ENCODE peak calls at places on chromosomes 6 and 20, in five cellular contexts. One of them, this sample, is unnamed.

GRCh38 chr20:62545901-62546525 is 70.2 kb upstream of the GATA5 start:
- DNase-seq in gastrocnemius medialis: no peak
- DNase-seq in hypothalamus: no peak
- DNase-seq in AG08395: no peak
- DNase-seq in dorsolateral prefrontal cortex: no peak
- DNase-seq in this sample: no peak

GRCh38 chr20:52313335-52313963 is 121.9 kb upstream of the ZFP64 start:
- DNase-seq in hypothalamus: peak
- DNase-seq in AG08395: peak
- DNase-seq in gastrocnemius medialis: no peak
- DNase-seq in dorsolateral prefrontal cortex: no peak
- DNase-seq in this sample: no peak

GRCh38 chr20:46637861-46638366 is 13.3 kb downstream of the SLC13A3 start:
- DNase-seq in AG08395: no peak
- DNase-seq in hypothalamus: no peak
- DNase-seq in dorsolateral prefrontal cortex: no peak
- DNase-seq in gastrocnemius medialis: no peak
- DNase-seq in this sample: no peak

GRCh38 chr6:160260283-160261119 is 1.9 kb upstream of the SLC22A2 start:
- DNase-seq in AG08395: no peak
- DNase-seq in dorsolateral prefrontal cortex: no peak
- DNase-seq in gastrocnemius medialis: no peak
- DNase-seq in hypothalamus: no peak
- DNase-seq in this sample: no peak

GRCh38 chr20:44222027-44222426 is 11.5 kb upstream of the OSER1 start:
- DNase-seq in gastrocnemius medialis: no peak
- DNase-seq in dorsolateral prefrontal cortex: no peak
- DNase-seq in hypothalamus: no peak
- DNase-seq in AG08395: no peak
- DNase-seq in this sample: no peak

GRCh38 chr6:46410330-46410953 is 80.8 kb downstream of the RCAN2 start:
- DNase-seq in gastrocnemius medialis: no peak
- DNase-seq in AG08395: peak
- DNase-seq in dorsolateral prefrontal cortex: peak
- DNase-seq in hypothalamus: peak
- DNase-seq in this sample: peak

GRCh38 chr6:137291441-137291840 is 72.3 kb upstream of the IFNGR1 start:
- DNase-seq in AG08395: peak
- DNase-seq in hypothalamus: no peak
- DNase-seq in gastrocnemius medialis: peak
- DNase-seq in dorsolateral prefrontal cortex: peak
- DNase-seq in this sample: no peak

GRCh38 chr6:140393665-140394064 is 1019.2 kb upstream of the CITED2 start:
- DNase-seq in gastrocnemius medialis: no peak
- DNase-seq in dorsolateral prefrontal cortex: no peak
- DNase-seq in hypothalamus: no peak
- DNase-seq in AG08395: no peak
- DNase-seq in this sample: no peak

GRCh38 chr20:45933231-45934045 is 1.0 kb upstream of the PCIF1 start:
- DNase-seq in AG08395: peak
- DNase-seq in hypothalamus: peak
- DNase-seq in dorsolateral prefrontal cortex: peak
- DNase-seq in gastrocnemius medialis: peak
- DNase-seq in this sample: peak

GRCh38 chr6:163347021-163347446 is 67.5 kb upstream of the QKI start:
- DNase-seq in hypothalamus: peak
- DNase-seq in dorsolateral prefrontal cortex: no peak
- DNase-seq in gastrocnemius medialis: no peak
- DNase-seq in AG08395: no peak
- DNase-seq in this sample: no peak

GRCh38 chr6:39934060-39934757 is at the start of gene MOCS1:
- DNase-seq in dorsolateral prefrontal cortex: peak
- DNase-seq in hypothalamus: peak
- DNase-seq in AG08395: peak
- DNase-seq in gastrocnemius medialis: peak
- DNase-seq in this sample: no peak

GRCh38 chr6:31712296-31712695 is 2.9 kb upstream of the LY6G6D start:
- DNase-seq in dorsolateral prefrontal cortex: no peak
- DNase-seq in AG08395: no peak
- DNase-seq in gastrocnemius medialis: no peak
- DNase-seq in hypothalamus: no peak
- DNase-seq in this sample: no peak

GRCh38 chr20:38473353-38473795 is 731 bp downstream of the RALGAPB start:
- DNase-seq in gastrocnemius medialis: no peak
- DNase-seq in AG08395: peak
- DNase-seq in dorsolateral prefrontal cortex: no peak
- DNase-seq in hypothalamus: peak
- DNase-seq in this sample: no peak

GRCh38 chr6:121925024-121925423 is 474.4 kb upstream of the HSF2 start:
- DNase-seq in dorsolateral prefrontal cortex: no peak
- DNase-seq in AG08395: no peak
- DNase-seq in hypothalamus: no peak
- DNase-seq in gastrocnemius medialis: no peak
- DNase-seq in this sample: no peak

GRCh38 chr6:79466222-79466834 is 70.9 kb downstream of the LCA5 start:
- DNase-seq in gastrocnemius medialis: no peak
- DNase-seq in dorsolateral prefrontal cortex: no peak
- DNase-seq in AG08395: peak
- DNase-seq in hypothalamus: no peak
- DNase-seq in this sample: no peak

GRCh38 chr6:151285121-151285520 is 45.4 kb downstream of the AKAP12 start:
- DNase-seq in dorsolateral prefrontal cortex: no peak
- DNase-seq in AG08395: peak
- DNase-seq in hypothalamus: no peak
- DNase-seq in gastrocnemius medialis: no peak
- DNase-seq in this sample: no peak

GRCh38 chr6:133768656-133769295 is 120.1 kb upstream of the TCF21 start:
- DNase-seq in dorsolateral prefrontal cortex: no peak
- DNase-seq in gastrocnemius medialis: no peak
- DNase-seq in hypothalamus: no peak
- DNase-seq in AG08395: no peak
- DNase-seq in this sample: no peak

GRCh38 chr6:62393608-62394007 is 107.6 kb upstream of the KHDRBS2 start:
- DNase-seq in gastrocnemius medialis: no peak
- DNase-seq in hypothalamus: no peak
- DNase-seq in dorsolateral prefrontal cortex: no peak
- DNase-seq in AG08395: no peak
- DNase-seq in this sample: no peak

GRCh38 chr6:138107752-138108592 is 753 bp upstream of the PERP start:
- DNase-seq in hypothalamus: no peak
- DNase-seq in dorsolateral prefrontal cortex: no peak
- DNase-seq in AG08395: no peak
- DNase-seq in gastrocnemius medialis: no peak
- DNase-seq in this sample: no peak

GRCh38 chr20:48489046-48489463 is 338.7 kb downstream of the PREX1 start:
- DNase-seq in gastrocnemius medialis: no peak
- DNase-seq in AG08395: no peak
- DNase-seq in hypothalamus: no peak
- DNase-seq in dorsolateral prefrontal cortex: no peak
- DNase-seq in this sample: no peak

GRCh38 chr6:46947497-46947896 is 25.8 kb upstream of the ADGRF5 start:
- DNase-seq in dorsolateral prefrontal cortex: no peak
- DNase-seq in gastrocnemius medialis: no peak
- DNase-seq in AG08395: no peak
- DNase-seq in hypothalamus: no peak
- DNase-seq in this sample: no peak

GRCh38 chr6:74598473-74599393 is 607.1 kb downstream of the COL12A1 start:
- DNase-seq in hypothalamus: no peak
- DNase-seq in AG08395: peak
- DNase-seq in dorsolateral prefrontal cortex: no peak
- DNase-seq in gastrocnemius medialis: no peak
- DNase-seq in this sample: no peak

GRCh38 chr6:148611213-148611612 is 135.6 kb upstream of the UST start:
- DNase-seq in gastrocnemius medialis: peak
- DNase-seq in AG08395: peak
- DNase-seq in hypothalamus: no peak
- DNase-seq in dorsolateral prefrontal cortex: peak
- DNase-seq in this sample: no peak

GRCh38 chr6:132768051-132768517 is 10.4 kb upstream of the VNN2 start:
- DNase-seq in hypothalamus: no peak
- DNase-seq in dorsolateral prefrontal cortex: no peak
- DNase-seq in AG08395: no peak
- DNase-seq in gastrocnemius medialis: no peak
- DNase-seq in this sample: peak

GRCh38 chr6:123016431-123017110 is 20.5 kb downstream of the CLVS2 start:
- DNase-seq in gastrocnemius medialis: no peak
- DNase-seq in dorsolateral prefrontal cortex: no peak
- DNase-seq in AG08395: no peak
- DNase-seq in hypothalamus: peak
- DNase-seq in this sample: no peak

GRCh38 chr6:13302291-13302690 is 26.0 kb downstream of the TBC1D7 start:
- DNase-seq in AG08395: no peak
- DNase-seq in dorsolateral prefrontal cortex: peak
- DNase-seq in hypothalamus: peak
- DNase-seq in gastrocnemius medialis: no peak
- DNase-seq in this sample: no peak

GRCh38 chr6:34145161-34146020 is 496 bp downstream of the GRM4 start:
- DNase-seq in hypothalamus: peak
- DNase-seq in dorsolateral prefrontal cortex: no peak
- DNase-seq in AG08395: peak
- DNase-seq in gastrocnemius medialis: no peak
- DNase-seq in this sample: peak

GRCh38 chr6:105432797-105433196 is 29.9 kb upstream of the PREP start:
- DNase-seq in dorsolateral prefrontal cortex: no peak
- DNase-seq in gastrocnemius medialis: no peak
- DNase-seq in hypothalamus: no peak
- DNase-seq in AG08395: peak
- DNase-seq in this sample: no peak

GRCh38 chr6:73451166-73452106 is 661 bp downstream of the CGAS start:
- DNase-seq in hypothalamus: peak
- DNase-seq in gastrocnemius medialis: no peak
- DNase-seq in AG08395: peak
- DNase-seq in dorsolateral prefrontal cortex: no peak
- DNase-seq in this sample: peak

GRCh38 chr6:82612475-82612874 is 248.9 kb downstream of the TPBG start:
- DNase-seq in gastrocnemius medialis: peak
- DNase-seq in hypothalamus: no peak
- DNase-seq in AG08395: no peak
- DNase-seq in dorsolateral prefrontal cortex: no peak
- DNase-seq in this sample: no peak

GRCh38 chr6:12324741-12325140 is 34.6 kb downstream of the EDN1 start:
- DNase-seq in AG08395: no peak
- DNase-seq in gastrocnemius medialis: no peak
- DNase-seq in dorsolateral prefrontal cortex: no peak
- DNase-seq in hypothalamus: no peak
- DNase-seq in this sample: no peak

GRCh38 chr20:5033566-5033965 is 32.3 kb upstream of the SLC23A2 start:
- DNase-seq in dorsolateral prefrontal cortex: no peak
- DNase-seq in AG08395: peak
- DNase-seq in gastrocnemius medialis: no peak
- DNase-seq in hypothalamus: no peak
- DNase-seq in this sample: no peak

GRCh38 chr6:11700118-11700718 is 78.4 kb downstream of the ADTRP start:
- DNase-seq in dorsolateral prefrontal cortex: no peak
- DNase-seq in hypothalamus: no peak
- DNase-seq in AG08395: peak
- DNase-seq in gastrocnemius medialis: no peak
- DNase-seq in this sample: peak

GRCh38 chr6:33642897-33643296 is 21.8 kb downstream of the ITPR3 start:
- DNase-seq in hypothalamus: no peak
- DNase-seq in AG08395: no peak
- DNase-seq in dorsolateral prefrontal cortex: no peak
- DNase-seq in gastrocnemius medialis: no peak
- DNase-seq in this sample: no peak

GRCh38 chr6:136774228-136775041 is 17.8 kb downstream of the MAP3K5 start:
- DNase-seq in dorsolateral prefrontal cortex: no peak
- DNase-seq in hypothalamus: no peak
- DNase-seq in AG08395: peak
- DNase-seq in gastrocnemius medialis: no peak
- DNase-seq in this sample: no peak

GRCh38 chr6:108751851-108752732 is 96.1 kb upstream of the ARMC2 start:
- DNase-seq in dorsolateral prefrontal cortex: no peak
- DNase-seq in AG08395: no peak
- DNase-seq in gastrocnemius medialis: no peak
- DNase-seq in hypothalamus: peak
- DNase-seq in this sample: no peak

This sample was measured in naive B cell.